ENCODE peak calls at places on chromosomes 1 and 21, in seven cellular contexts. X is CD8-positive, alpha-beta T cell; F is RWPE1; G is SJSA1; L is psoas muscle; V is dorsolateral prefrontal cortex; E is iPS DF 6.9. P is an unnamed sample.

GRCh38 chr1:170885551-170885950 is 49.8 kb upstream of the MROH9 start:
- DNase-seq in E (no peak), V (no peak), X (no peak), L (no peak), G (no peak), F (no peak), P (no peak)

GRCh38 chr1:79198841-79199240 is 192.3 kb upstream of the ADGRL4 start:
- DNase-seq in V (no peak), X (no peak), E (no peak), L (no peak), G (peak), F (peak), P (no peak)

GRCh38 chr21:25733859-25734653 is 648 bp downstream of the ATP5PF start:
- DNase-seq in G (peak), L (no peak), E (no peak), V (no peak), X (no peak), F (no peak), P (no peak)

GRCh38 chr1:41626616-41627375 is 142.3 kb upstream of the EDN2 start:
- DNase-seq in L (no peak), F (peak), G (peak), E (no peak), V (no peak), X (no peak), P (no peak)

GRCh38 chr1:10779201-10779600 is 17.2 kb downstream of the CASZ1 start:
- DNase-seq in X (no peak), V (peak), E (no peak), G (no peak), F (peak), L (no peak), P (peak)

GRCh38 chr1:162036156-162036555 is 12.5 kb upstream of the OLFML2B start:
- DNase-seq in V (no peak), L (no peak), G (no peak), X (no peak), E (no peak), F (no peak), P (no peak)

GRCh38 chr21:14734191-14734590 is 188.1 kb upstream of the SAMSN1 start:
- DNase-seq in E (no peak), F (no peak), V (no peak), X (no peak), L (no peak), G (no peak), P (no peak)

GRCh38 chr1:34590211-34590623 is 164.6 kb upstream of the GJB5 start:
- DNase-seq in L (no peak), V (no peak), G (no peak), E (peak), X (no peak), F (peak), P (no peak)

GRCh38 chr1:151005729-151006330 is 872 bp downstream of the MINDY1 start:
- DNase-seq in V (no peak), L (no peak), G (no peak), X (no peak), E (no peak), F (peak), P (no peak)

GRCh38 chr21:45995686-45996179 is 14.2 kb downstream of the COL6A1 start:
- DNase-seq in F (peak), G (no peak), X (peak), L (no peak), E (no peak), V (peak), P (no peak)

GRCh38 chr1:21537511-21537931 is 28.3 kb downstream of the ALPL start:
- DNase-seq in E (no peak), G (no peak), F (no peak), V (no peak), X (no peak), L (peak), P (no peak)

GRCh38 chr1:5936621-5937372 is 55.4 kb downstream of the NPHP4 start:
- DNase-seq in G (no peak), L (no peak), V (no peak), F (no peak), X (no peak), E (no peak), P (no peak)

GRCh38 chr1:223142795-223143759 is at the start of gene TLR5:
- DNase-seq in F (peak), G (peak), L (peak), V (no peak), X (peak), E (peak), P (peak)

GRCh38 chr1:28176492-28177470 is at the start of gene PTAFR:
- DNase-seq in V (no peak), X (no peak), G (no peak), F (no peak), E (no peak), L (no peak), P (no peak)

GRCh38 chr1:162412002-162412401 is at the start of gene SH2D1B:
- DNase-seq in V (no peak), L (no peak), F (no peak), G (no peak), E (no peak), X (no peak), P (no peak)

GRCh38 chr1:162107911-162108310 is 38.4 kb downstream of the NOS1AP start:
- DNase-seq in X (no peak), L (no peak), G (no peak), E (no peak), V (no peak), F (no peak), P (no peak)

GRCh38 chr1:207077470-207078377 is 10.9 kb upstream of the C4BPB start:
- DNase-seq in L (no peak), X (peak), F (peak), E (no peak), G (peak), V (no peak), P (no peak)

GRCh38 chr1:68442822-68443556 is 6.8 kb downstream of the RPE65 start:
- DNase-seq in G (peak), X (no peak), F (peak), L (no peak), V (no peak), E (no peak), P (no peak)

GRCh38 chr1:157377216-157377821 is 175.0 kb downstream of the FCRL5 start:
- DNase-seq in X (no peak), E (no peak), G (peak), L (no peak), F (no peak), V (no peak), P (no peak)

GRCh38 chr1:200231787-200232222 is 178.0 kb downstream of the ZNF281 start:
- DNase-seq in X (no peak), V (no peak), F (peak), G (no peak), E (no peak), L (no peak), P (no peak)

GRCh38 chr1:41407666-41408252 is 46.5 kb downstream of the FOXO6 start:
- DNase-seq in V (no peak), F (no peak), G (no peak), E (no peak), X (no peak), L (no peak), P (no peak)

GRCh38 chr1:154304664-154305337 is 16.1 kb upstream of the AQP10 start:
- DNase-seq in E (no peak), X (no peak), F (no peak), G (peak), L (no peak), V (no peak), P (no peak)

GRCh38 chr1:214636436-214636835 is 33.4 kb downstream of the CENPF start:
- DNase-seq in F (no peak), E (no peak), V (no peak), G (no peak), X (no peak), L (no peak), P (no peak)

GRCh38 chr1:199857103-199857502 is 170.4 kb upstream of the NR5A2 start:
- DNase-seq in X (no peak), L (no peak), V (no peak), E (no peak), F (peak), G (no peak), P (no peak)

GRCh38 chr1:201795066-201795465 is 33.9 kb upstream of the IPO9 start:
- DNase-seq in X (no peak), L (no peak), G (peak), E (no peak), F (peak), V (no peak), P (no peak)

GRCh38 chr1:236429715-236430274 is 35.7 kb downstream of the EDARADD start:
- DNase-seq in V (no peak), F (no peak), E (no peak), L (no peak), G (no peak), X (no peak), P (no peak)

GRCh38 chr1:223175032-223175431 is 32.0 kb upstream of the TLR5 start:
- DNase-seq in X (no peak), V (no peak), G (no peak), E (no peak), L (no peak), F (no peak), P (no peak)

GRCh38 chr1:33361553-33362262 is 40.8 kb upstream of the A3GALT2 start:
- DNase-seq in X (no peak), F (no peak), E (no peak), V (no peak), G (no peak), L (no peak), P (no peak)

DNA sequence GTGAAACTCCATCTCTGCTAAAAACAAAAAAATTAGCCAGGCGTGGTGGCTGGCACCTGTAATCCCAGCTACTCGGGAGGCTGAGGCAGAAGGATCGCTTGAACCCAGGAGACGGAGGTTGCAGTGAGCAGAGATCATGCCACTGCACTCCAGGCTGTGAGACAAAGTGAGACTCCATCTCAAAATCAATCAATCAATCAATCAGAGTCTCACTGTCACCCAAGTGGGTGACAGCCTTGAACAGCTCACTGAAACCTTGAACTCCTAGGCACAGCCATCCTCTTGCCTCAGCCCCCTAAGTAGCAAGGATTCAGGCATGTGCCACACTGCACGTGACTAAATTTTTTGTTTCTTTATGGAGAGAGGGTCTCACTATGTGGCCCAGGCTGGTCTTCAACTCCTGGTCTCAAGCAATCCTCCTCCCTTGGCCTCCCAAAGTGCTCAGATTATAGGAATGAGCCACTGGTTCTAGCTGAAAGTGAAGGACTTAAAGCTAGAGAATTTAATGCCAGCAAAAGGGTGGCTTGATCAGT is 44.4 kb downstream of the GNB1 start:
- DNase-seq in V (no peak), F (no peak), L (no peak), G (no peak), E (no peak), X (no peak), P (no peak)
- H3K27ac ChIP-seq in V (peak), F (peak), L (no peak), G (no peak), E (no peak), X (no peak), P (peak)

DNA sequence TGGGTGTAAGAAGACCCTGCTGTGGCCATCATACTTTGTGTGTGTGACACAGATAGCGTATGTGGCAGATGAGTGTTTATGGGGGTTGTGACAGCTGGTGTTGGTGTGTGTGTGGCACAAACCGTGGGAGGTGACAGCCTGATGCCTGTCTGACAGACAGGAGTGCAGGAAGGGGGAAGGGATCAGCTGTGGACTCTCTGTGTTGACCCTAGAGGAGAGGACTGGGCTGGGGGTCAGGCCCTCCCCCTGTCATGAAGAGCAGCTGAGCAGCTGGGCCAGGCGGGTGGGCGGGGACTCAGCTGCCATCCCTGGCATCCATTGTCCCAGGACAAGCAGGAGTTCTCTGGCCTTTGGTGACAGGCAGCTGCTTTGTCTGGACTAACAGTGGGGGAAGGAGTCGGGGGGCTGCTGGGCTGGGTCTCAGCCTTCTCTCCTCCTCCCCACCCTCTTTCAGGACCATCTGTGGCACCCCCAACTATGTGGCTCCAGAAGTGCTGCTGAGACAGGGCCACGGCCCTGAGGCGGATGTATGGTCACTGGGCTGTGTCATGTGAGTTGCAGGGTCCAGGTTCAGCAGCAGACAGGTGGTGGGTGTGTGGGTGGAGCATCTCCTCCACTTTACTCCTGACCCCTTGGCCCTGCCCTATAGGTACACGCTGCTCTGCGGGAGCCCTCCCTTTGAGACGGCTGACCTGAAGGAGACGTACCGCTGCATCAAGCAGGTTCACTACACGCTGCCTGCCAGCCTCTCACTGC is 2.3 kb downstream of the PLK3 start:
- DNase-seq in G (no peak), X (no peak), E (no peak), L (no peak), V (no peak), F (no peak), P (peak)
- H3K27ac ChIP-seq in G (no peak), X (peak), E (no peak), L (peak), V (peak), F (peak), P (peak)

DNA sequence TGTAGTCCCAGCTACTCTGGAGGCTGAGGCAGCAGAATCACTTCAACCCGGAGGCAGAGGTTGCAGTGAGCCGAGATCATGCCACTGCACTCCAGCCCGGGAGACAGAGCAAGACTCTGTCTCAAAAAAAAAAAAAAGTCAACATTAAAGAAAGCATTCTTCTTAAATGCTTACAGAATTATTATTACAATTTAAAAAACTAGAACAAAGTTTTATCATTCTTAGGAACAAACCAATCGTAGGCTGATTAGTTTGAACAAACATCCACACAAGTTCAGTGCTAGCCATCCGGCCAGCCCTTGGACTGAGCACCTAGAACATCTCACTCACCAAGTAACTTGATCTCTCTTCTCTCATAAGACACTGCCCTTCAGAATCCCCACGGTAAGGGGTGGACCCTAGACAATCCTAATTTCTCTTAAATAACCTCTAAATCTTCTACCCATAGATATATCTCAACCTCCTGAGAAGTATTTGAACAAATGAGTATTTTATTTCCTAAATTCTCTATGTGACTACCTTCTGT is 16.0 kb downstream of the JAK1 start:
- DNase-seq in V (no peak), L (no peak), G (no peak), F (no peak), E (no peak), X (no peak), P (no peak)
- H3K27ac ChIP-seq in V (no peak), L (peak), G (no peak), F (no peak), E (no peak), X (no peak), P (no peak)

GRCh38 chr1:55618203-55618602 is 403.0 kb upstream of the USP24 start:
- DNase-seq in F (no peak), V (no peak), E (no peak), G (no peak), X (no peak), L (no peak), P (no peak)

GRCh38 chr1:55617416-55617980 is 402.3 kb upstream of the USP24 start:
- DNase-seq in F (no peak), V (no peak), X (no peak), L (no peak), E (no peak), G (no peak), P (no peak)

GRCh38 chr1:55622071-55622470 is 406.9 kb upstream of the USP24 start:
- DNase-seq in L (no peak), X (no peak), G (no peak), F (no peak), E (no peak), V (no peak), P (no peak)

GRCh38 chr1:55626326-55626725 is 411.2 kb upstream of the USP24 start:
- DNase-seq in E (no peak), V (no peak), F (no peak), L (no peak), X (no peak), G (no peak), P (no peak)

GRCh38 chr1:55623339-55623738 is 408.2 kb upstream of the USP24 start:
- DNase-seq in X (no peak), E (no peak), G (no peak), F (no peak), V (no peak), L (peak), P (no peak)
- H3K27ac ChIP-seq in X (no peak), E (no peak), G (no peak), F (no peak), V (no peak), L (no peak), P (no peak)

GRCh38 chr1:225378880-225379279 is 49.0 kb downstream of the LBR start:
- DNase-seq in X (no peak), V (no peak), F (peak), L (no peak), E (peak), G (no peak), P (no peak)
- H3K27ac ChIP-seq in X (no peak), V (no peak), F (peak), L (no peak), E (no peak), G (no peak), P (no peak)

GRCh38 chr1:94803517-94804441 is 16.4 kb upstream of the SLC44A3 start:
- DNase-seq in G (no peak), L (no peak), E (no peak), F (no peak), V (peak), X (no peak), P (peak)
- H3K27ac ChIP-seq in G (no peak), L (no peak), E (no peak), F (no peak), V (peak), X (no peak), P (peak)

GRCh38 chr1:184002071-184002470 is 35.5 kb downstream of the COLGALT2 start:
- DNase-seq in X (no peak), L (no peak), V (no peak), F (peak), E (no peak), G (peak), P (peak)
- H3K27ac ChIP-seq in X (no peak), L (peak), V (peak), F (no peak), E (no peak), G (peak), P (peak)